ENCODE peak calls at places on chromosomes 1 and 21, in five cellular contexts. C is endothelial cell of umbilical vein, D is fibroblast of lung, Z is endodermal cell, G is left lung. S is an unnamed sample. For H3K4me1, the result is how much of the 10 kb centered on the place peaks cover.

GRCh38 chr1:54046671-54047383 is 6.2 kb downstream of the TMEM59 start:
- DNase-seq in C (peak), D (no peak), Z (no peak), G (no peak), S (no peak)

GRCh38 chr1:178774263-178774662 is 49.2 kb downstream of the RALGPS2 start:
- DNase-seq in C (peak), D (peak), Z (no peak), G (no peak), S (peak)

GRCh38 chr1:155455588-155456195 is 106.9 kb downstream of the ASH1L start:
- DNase-seq in C (no peak), D (peak), Z (no peak), G (no peak), S (peak)

GRCh38 chr1:48741380-48741779 is 35.3 kb downstream of the BEND5 start:
- DNase-seq in C (no peak), D (no peak), Z (no peak), G (no peak), S (no peak)

GRCh38 chr1:6033986-6034749 is 11.5 kb upstream of the KCNAB2 start:
- DNase-seq in C (peak), D (no peak), Z (peak), G (peak), S (peak)

GRCh38 chr1:211603191-211603701 is 24.3 kb upstream of the SLC30A1 start:
- DNase-seq in C (no peak), D (peak), Z (no peak), G (no peak), S (no peak)

GRCh38 chr1:112540395-112540794 is 31.6 kb downstream of the WNT2B start:
- DNase-seq in C (no peak), D (peak), Z (no peak), G (no peak), S (no peak)

GRCh38 chr1:90995495-90995894 is 26.3 kb downstream of the ZNF644 start:
- DNase-seq in C (no peak), D (no peak), Z (no peak), G (no peak), S (no peak)

GRCh38 chr1:158180741-158181576 is at the start of gene CD1D:
- DNase-seq in C (no peak), D (peak), Z (peak), G (peak), S (peak)

GRCh38 chr1:244970236-244970652 is 105.9 kb upstream of the HNRNPU start:
- DNase-seq in C (peak), D (peak), Z (peak), G (peak), S (peak)

GRCh38 chr1:31793086-31793485 is 22.7 kb downstream of the SPOCD1 start:
- DNase-seq in C (no peak), D (no peak), Z (no peak), G (no peak), S (no peak)

GRCh38 chr1:93076268-93076667 is 2.8 kb upstream of the MTF2 start:
- DNase-seq in C (no peak), D (no peak), Z (no peak), G (no peak), S (no peak)

GRCh38 chr1:54716299-54717047 is 812 bp downstream of the TTC4 start:
- DNase-seq in C (no peak), D (peak), Z (no peak), G (no peak), S (no peak)

GRCh38 chr1:242761556-242761955 is 237.1 kb upstream of the PLD5 start:
- DNase-seq in C (no peak), D (no peak), Z (no peak), G (no peak), S (no peak)

GRCh38 chr1:100556925-100557605 is 19.1 kb downstream of the GPR88 start:
- DNase-seq in C (no peak), D (no peak), Z (no peak), G (no peak), S (no peak)

GRCh38 chr1:162074548-162074947 is 5.1 kb downstream of the NOS1AP start:
- DNase-seq in C (no peak), D (no peak), Z (no peak), G (no peak), S (peak)

GRCh38 chr1:206489980-206490534 is 17.3 kb upstream of the RASSF5 start:
- DNase-seq in C (peak), D (peak), Z (peak), G (peak), S (peak)

GRCh38 chr1:239804265-239804664 is 287.4 kb upstream of the FMN2 start:
- DNase-seq in C (no peak), D (no peak), Z (no peak), G (no peak), S (no peak)

GRCh38 chr21:43268086-43268803 is 99.4 kb downstream of the CRYAA start:
- DNase-seq in C (no peak), D (no peak), Z (no peak), G (no peak), S (no peak)

GRCh38 chr1:114083186-114083585 is 70.5 kb downstream of the SYT6 start:
- DNase-seq in C (no peak), D (no peak), Z (no peak), G (no peak), S (no peak)

GRCh38 chr21:43300496-43301423 is 126.2 kb downstream of the SIK1 start:
- DNase-seq in C (no peak), D (no peak), Z (no peak), G (peak), S (no peak)

GRCh38 chr1:153842006-153842471 is 66.8 kb downstream of the SLC27A3 start:
- DNase-seq in C (no peak), D (no peak), Z (no peak), G (no peak), S (no peak)

GRCh38 chr1:39189592-39190041 is 14.9 kb upstream of the MACF1 start:
- DNase-seq in C (peak), D (peak), Z (no peak), G (no peak), S (no peak)

GRCh38 chr1:163807331-163807730 is 485.6 kb downstream of the NUF2 start:
- DNase-seq in C (peak), D (no peak), Z (no peak), G (no peak), S (no peak)

GRCh38 chr1:117656202-117656641 is 50.4 kb downstream of the TENT5C start:
- DNase-seq in C (no peak), D (no peak), Z (no peak), G (no peak), S (no peak)

GRCh38 chr1:223765036-223765718 is 52.8 kb downstream of the CAPN2 start:
- DNase-seq in C (no peak), D (no peak), Z (peak), G (no peak), S (no peak)

GRCh38 chr1:44547361-44547760 is 126.9 kb downstream of the TMEM53 start:
- DNase-seq in C (no peak), D (no peak), Z (no peak), G (no peak), S (no peak)

GRCh38 chr21:46295177-46295711 is 9.1 kb downstream of the YBEY start:
- DNase-seq in C (no peak), D (peak), Z (peak), G (no peak), S (peak)

GRCh38 chr1:213266983-213267772 is 216.1 kb downstream of the RPS6KC1 start:
- DNase-seq in C (no peak), D (no peak), Z (no peak), G (no peak), S (no peak)

GRCh38 chr1:165364432-165365133 is 8.1 kb upstream of the LMX1A start:
- DNase-seq in C (no peak), D (peak), Z (no peak), G (no peak), S (no peak)

GRCh38 chr1:21072721-21073120 is 104.0 kb downstream of the EIF4G3 start:
- DNase-seq in C (peak), D (peak), Z (no peak), G (no peak), S (peak)

GRCh38 chr1:73180661-73181540 is 898.6 kb upstream of the NEGR1 start:
- DNase-seq in C (no peak), D (no peak), Z (peak), G (peak), S (no peak)

GRCh38 chr1:33086384-33086850 is 5.5 kb downstream of the AZIN2 start:
- DNase-seq in C (peak), D (peak), Z (peak), G (no peak), S (peak)

GRCh38 chr1:156504062-156504813 is 3.7 kb upstream of the MEF2D start:
- DNase-seq in C (no peak), D (no peak), Z (no peak), G (no peak), S (peak)

GRCh38 chr1:9990944-9991343 is 6.1 kb upstream of the RBP7 start:
- DNase-seq in C (peak), D (no peak), Z (no peak), G (no peak), S (no peak)

GRCh38 chr21:35737899-35738341 is 322.4 kb downstream of the SETD4 start:
- DNase-seq in C (no peak), D (no peak), Z (no peak), G (no peak), S (no peak)

GRCh38 chr1:118928739-118929554 is 59.2 kb downstream of the TBX15 start:
- DNase-seq in C (peak), D (peak), Z (peak), G (no peak), S (peak)

DNA sequence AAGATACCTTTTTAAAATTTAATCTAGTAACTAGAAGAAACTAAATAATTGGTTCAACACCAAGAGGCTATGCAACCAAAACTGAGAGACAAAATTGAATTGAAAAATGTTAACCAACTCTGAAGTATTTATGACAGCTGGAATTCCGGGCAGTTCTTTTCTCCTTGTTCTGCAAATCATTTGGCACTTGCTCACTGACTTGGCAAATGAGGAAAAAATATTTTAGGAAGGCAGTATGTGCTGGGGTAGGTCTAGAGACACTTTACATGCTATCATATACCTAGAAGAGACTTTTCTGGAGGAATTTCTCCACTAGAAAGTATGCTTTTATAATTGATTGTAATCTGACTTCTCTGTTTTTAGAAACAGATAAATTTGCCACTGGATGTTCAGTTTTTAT is 22.1 kb upstream of the SH3D21 start:
- DNase-seq in C (no peak), D (no peak), Z (no peak), G (no peak), S (no peak)
- H3K4me1 ChIP-seq in C (under half), D (under half), Z (under half), G (under half), S (under half)

GRCh38 chr1:46343705-46344104 is 3.1 kb downstream of the NSUN4 start:
- DNase-seq in C (no peak), D (no peak), Z (no peak), G (no peak), S (no peak)

GRCh38 chr1:46343351-46343695 is 2.7 kb downstream of the NSUN4 start:
- DNase-seq in C (no peak), D (no peak), Z (no peak), G (no peak), S (no peak)

GRCh38 chr1:46341222-46342083 is 846 bp downstream of the NSUN4 start:
- DNase-seq in C (no peak), D (no peak), Z (peak), G (no peak), S (no peak)

GRCh38 chr1:46342677-46343350 is 2.2 kb downstream of the NSUN4 start:
- DNase-seq in C (no peak), D (no peak), Z (no peak), G (no peak), S (no peak)

DNA sequence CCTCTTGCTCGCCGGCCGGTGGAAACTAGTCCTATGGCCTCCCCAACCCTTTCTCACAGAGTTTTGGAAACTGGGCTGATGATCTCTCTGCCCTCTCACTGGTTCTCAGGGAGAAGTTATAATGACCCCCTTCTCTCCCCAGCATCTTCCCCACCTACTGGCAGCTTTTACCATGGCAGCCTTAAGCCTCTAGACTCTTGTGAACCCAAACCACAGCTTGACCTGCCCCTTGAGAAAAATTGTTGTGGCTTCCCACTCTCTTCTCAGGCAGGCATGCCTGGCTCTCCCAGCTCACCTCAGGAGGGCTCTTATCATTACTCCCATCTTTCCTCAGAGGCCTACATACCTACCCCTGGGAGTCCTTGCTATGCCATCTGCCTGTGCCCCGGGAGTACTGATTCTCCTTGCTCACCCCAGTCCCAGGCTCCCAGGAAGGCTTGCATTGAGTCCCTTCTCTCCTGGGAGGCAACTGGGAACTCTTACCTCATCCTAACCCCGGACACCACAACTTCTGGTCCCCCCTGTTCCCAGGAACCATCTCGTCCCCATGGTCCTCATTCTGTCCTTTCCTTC is 1.6 kb downstream of the NSUN4 start:
- DNase-seq in C (no peak), D (peak), Z (peak), G (no peak), S (peak)
- TF ChIP-seq CTCF in C (no peak), D (peak), Z (peak), G (peak), S (peak)

DNA sequence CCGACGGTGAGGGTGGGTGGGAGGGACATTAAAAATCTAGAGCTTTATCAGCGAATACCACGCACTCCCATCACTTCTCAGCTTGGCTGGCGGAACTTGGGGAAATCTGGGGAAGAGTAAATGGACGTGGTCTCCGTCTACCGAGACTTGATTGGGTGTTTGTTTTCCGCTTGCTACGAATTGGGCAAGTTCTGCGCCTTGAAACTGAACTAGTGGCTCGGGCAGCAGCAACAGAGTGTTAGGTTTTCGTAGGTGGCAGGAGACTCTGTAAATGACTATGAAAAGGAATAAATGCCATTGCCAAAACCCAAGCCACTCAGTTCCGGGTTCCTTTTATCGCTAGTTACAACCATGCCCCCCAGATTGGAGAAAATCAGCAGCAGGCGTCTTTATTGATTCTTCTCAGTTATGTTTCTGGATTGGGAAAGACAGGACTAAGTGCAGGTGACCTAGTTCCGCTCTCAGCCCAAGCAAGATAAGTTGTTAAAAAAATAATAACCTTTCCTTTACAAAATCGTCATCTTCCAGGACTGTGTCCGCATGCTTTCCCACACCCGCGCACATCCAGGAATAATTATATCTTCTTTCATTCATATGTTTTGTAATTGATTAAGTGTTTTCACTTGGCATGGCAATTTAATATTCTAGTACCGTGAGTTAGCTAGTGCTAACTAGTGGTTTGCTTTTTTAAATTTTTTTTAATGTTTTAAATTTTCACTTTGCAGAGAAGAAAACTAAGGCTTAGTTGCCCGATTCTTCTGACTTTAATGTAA is 3.4 kb downstream of the LHX9 start:
- DNase-seq in C (no peak), D (no peak), Z (peak), G (no peak), S (no peak)
- H3K4me1 ChIP-seq in C (under half), D (under half), Z (under half), G (under half), S (under half)

GRCh38 chr1:241639653-241640148 is 468 bp downstream of the CHML start:
- DNase-seq in C (peak), D (peak), Z (peak), G (peak), S (no peak)
- TF ChIP-seq CTCF in C (no peak), D (no peak), Z (peak), G (no peak), S (no peak)

DNA sequence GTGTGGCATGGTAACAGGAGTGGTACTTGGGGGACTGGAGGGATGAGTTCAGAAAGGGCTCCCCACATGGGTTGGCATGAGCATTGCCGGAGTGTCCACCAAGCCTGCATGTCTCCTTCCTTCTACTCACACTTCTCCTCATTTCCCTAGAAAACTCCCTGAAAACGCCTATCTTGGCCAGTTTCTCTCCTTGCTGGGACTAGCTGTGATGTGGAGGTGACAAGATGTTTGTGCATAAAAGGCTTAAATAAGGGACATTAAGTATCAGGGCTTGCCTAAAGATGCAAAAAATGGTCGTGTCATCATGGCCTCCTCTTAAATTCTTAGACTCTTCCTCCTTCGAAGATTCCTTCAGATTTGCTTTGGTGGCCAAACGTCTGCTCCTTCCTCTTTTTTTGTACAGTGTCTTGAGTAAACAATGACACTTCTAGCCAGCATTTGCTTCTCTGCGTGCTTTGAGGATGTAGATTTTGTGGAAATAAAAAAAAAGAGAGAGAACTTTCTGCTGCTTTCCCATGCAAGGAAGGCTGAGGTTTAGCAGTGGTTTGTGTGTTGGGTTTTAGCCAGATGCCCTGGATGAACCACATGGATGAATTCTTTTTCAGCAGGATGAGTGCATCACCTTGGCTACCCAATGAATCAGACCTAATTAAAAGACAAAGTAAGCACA is 239.1 kb upstream of the IRF2BP2 start:
- DNase-seq in C (no peak), D (peak), Z (peak), G (no peak), S (no peak)
- H3K4me1 ChIP-seq in C (under half), D (under half), Z (under half), G (under half), S (under half)

GRCh38 chr21:25024639-25025038 is 582.6 kb downstream of the MRPL39 start:
- DNase-seq in C (no peak), D (no peak), Z (no peak), G (no peak), S (no peak)
- TF ChIP-seq CTCF in C (no peak), D (no peak), Z (peak), G (no peak), S (no peak)

DNA sequence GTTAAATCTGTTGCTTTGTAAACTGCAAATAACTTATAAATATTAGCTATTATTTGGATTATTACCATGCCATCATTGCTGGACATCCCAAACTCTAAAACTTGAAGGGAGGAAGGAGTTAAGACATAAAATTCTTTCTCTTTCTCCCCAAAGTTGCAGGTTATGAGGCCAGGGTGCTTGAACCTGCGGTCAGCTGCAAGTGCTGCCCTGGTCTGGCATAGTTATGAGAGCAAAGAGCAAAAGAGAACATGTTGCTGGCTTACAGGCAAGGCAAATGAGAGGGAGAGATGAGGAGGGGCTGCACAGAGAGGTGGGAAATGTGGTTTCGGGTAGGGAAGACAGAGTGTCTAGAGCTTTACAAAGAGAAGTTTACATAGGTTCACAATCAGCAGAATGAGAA is 30.8 kb downstream of the GADD45A start:
- DNase-seq in C (no peak), D (no peak), Z (no peak), G (no peak), S (no peak)
- H3K4me1 ChIP-seq in C (half or more), D (under half), Z (under half), G (under half), S (under half)